ENCODE peak calls at places on chromosomes 12 and 14, in nine cellular contexts. U is T-helper 17 cell; N is activated CD8-positive, alpha-beta memory T cell treated with anti-CD3 and anti-CD28 coated beads, Interleukin-2, amount 50 U/mL, for 48 hours; B is left ventricle myocardium inferior; Y is NCI-H1092; W is GM23248; K is PC-3; M is stimulated activated CD8-positive, alpha-beta memory T cell treated with anti-CD3 and anti-CD28 coated beads, Interleukin-7, amount 100 ng/mL, for 1 hour; X is GM03348. R is an unnamed sample.

GRCh38 chr12:57552692-57553321 is 3.0 kb downstream of the KIF5A start:
- DNase-seq in U (no peak), N (no peak), B (no peak), Y (no peak), W (peak; percentile 65), K (peak; percentile 11), M (no peak), X (peak; percentile 72), R (no peak)

GRCh38 chr14:61894452-61895077 is 132.3 kb downstream of the SNAPC1 start:
- DNase-seq in U (peak; percentile 21), N (peak; percentile 80), B (peak; percentile 44), Y (peak; percentile 74), W (peak; percentile 86), K (peak; percentile 90), M (no peak), X (peak; percentile 85), R (no peak)

GRCh38 chr12:121781751-121782615 is 11.5 kb downstream of the RHOF start:
- DNase-seq in U (no peak), N (peak; percentile 81), B (no peak), Y (no peak), W (peak; percentile 53), K (peak; percentile 30), M (no peak), X (no peak), R (no peak)

GRCh38 chr12:43104524-43104923 is 447.5 kb downstream of the ADAMTS20 start:
- DNase-seq in U (no peak), N (no peak), B (no peak), Y (no peak), W (peak; percentile 56), K (peak; percentile 69), M (no peak), X (no peak), R (no peak)

GRCh38 chr12:113278141-113278540 is 56.8 kb downstream of the SLC8B1 start:
- DNase-seq in U (no peak), N (no peak), B (peak; percentile 6), Y (no peak), W (no peak), K (no peak), M (no peak), X (no peak), R (no peak)

GRCh38 chr14:23414906-23415820 is 7.1 kb upstream of the MYH6 start:
- DNase-seq in U (no peak), N (no peak), B (no peak), Y (no peak), W (no peak), K (no peak), M (no peak), X (no peak), R (no peak)

GRCh38 chr14:96662116-96662901 is 134.9 kb upstream of the VRK1 start:
- DNase-seq in U (no peak), N (no peak), B (no peak), Y (no peak), W (no peak), K (no peak), M (no peak), X (no peak), R (peak; percentile 19)

GRCh38 chr14:58846682-58847465 is 209.1 kb downstream of the DACT1 start:
- DNase-seq in U (no peak), N (no peak), B (no peak), Y (no peak), W (no peak), K (no peak), M (no peak), X (no peak), R (no peak)

GRCh38 chr14:89340200-89340667 is 76.8 kb downstream of the FOXN3 start:
- DNase-seq in U (no peak), N (no peak), B (no peak), Y (no peak), W (peak; percentile 59), K (no peak), M (no peak), X (peak; percentile 36), R (no peak)